ENCODE peak calls at places on chromosomes 12 and 14, in ten cellular contexts. F, J, P, O, T, H, G, V, D and B are unnamed samples.

GRCh38 chr12:124655317-124656213 is 88.2 kb upstream of the NCOR2 start:
- DNase-seq in V (no peak), O (no peak), F (no peak), H (peak), P (peak), T (no peak), D (no peak), J (peak), G (peak), B (no peak)

GRCh38 chr12:3085341-3086125 is 8.4 kb downstream of the TSPAN9 start:
- DNase-seq in O (no peak), J (no peak), P (no peak), V (no peak), H (no peak), D (no peak), F (no peak), G (no peak), T (no peak), B (no peak)

GRCh38 chr12:70994217-70994788 is 73.8 kb upstream of the PTPRR start:
- DNase-seq in V (no peak), H (no peak), T (no peak), O (no peak), G (no peak), F (no peak), J (no peak), D (no peak), P (peak), B (no peak)

GRCh38 chr14:64294672-64295413 is 672 bp upstream of the ESR2 start:
- DNase-seq in J (peak), P (peak), T (peak), O (peak), H (peak), V (peak), G (peak), F (peak), D (peak), B (peak)

GRCh38 chr14:93219103-93219726 is 12.2 kb downstream of the UBR7 start:
- DNase-seq in J (no peak), P (peak), V (no peak), O (peak), G (peak), H (no peak), D (peak), F (peak), T (peak), B (peak)

GRCh38 chr12:13428538-13429265 is 232.2 kb downstream of the EMP1 start:
- DNase-seq in F (no peak), J (no peak), G (no peak), H (no peak), D (no peak), T (no peak), P (peak), V (no peak), O (no peak), B (no peak)

GRCh38 chr14:55107766-55108554 is 21.1 kb upstream of the LGALS3 start:
- DNase-seq in J (peak), F (peak), P (no peak), O (no peak), T (no peak), H (peak), V (no peak), G (peak), D (peak), B (peak)

GRCh38 chr14:57492859-57493258 is 798 bp downstream of the CCDC198 start:
- DNase-seq in O (no peak), G (peak), J (no peak), H (no peak), T (no peak), P (no peak), F (no peak), D (no peak), V (no peak), B (no peak)